ENCODE peak calls at places on chromosomes 7 and 10, in nine cellular contexts. F is NB4; X is activated CD8-positive, alpha-beta T cell treated with anti-CD3 and anti-CD28 coated beads for 36 hours; K is heart left ventricle; G is left lung; Y is tibial artery; U is A549; O is osteoblast; M is spleen. S is an unnamed sample.

GRCh38 chr7:80584778-80585177 is 53.7 kb upstream of the CD36 start:
- DNase-seq in F (peak), X (no peak), K (no peak), G (no peak), Y (no peak), U (peak), O (no peak), M (no peak), S (no peak)

GRCh38 chr10:31353574-31353973 is 34.6 kb downstream of the ZEB1 start:
- DNase-seq in F (peak), X (peak), K (no peak), G (no peak), Y (no peak), U (peak), O (peak), M (no peak), S (no peak)

GRCh38 chr10:32141018-32141807 is 85.0 kb upstream of the KIF5B start:
- DNase-seq in F (no peak), X (no peak), K (peak), G (no peak), Y (no peak), U (peak), O (peak), M (no peak), S (no peak)

GRCh38 chr7:138864667-138865066 is 66.7 kb upstream of the ATP6V0A4 start:
- DNase-seq in F (peak), X (no peak), K (no peak), G (no peak), Y (no peak), U (peak), O (peak), M (no peak), S (no peak)

GRCh38 chr10:101305241-101306230 is 48.4 kb upstream of the BTRC start:
- DNase-seq in F (no peak), X (no peak), K (no peak), G (no peak), Y (no peak), U (no peak), O (no peak), M (peak), S (no peak)

GRCh38 chr10:27744478-27745379 is 890 bp downstream of the MKX start:
- DNase-seq in F (peak), X (peak), K (peak), G (no peak), Y (peak), U (peak), O (peak), M (peak), S (no peak)

GRCh38 chr10:46552526-46553237 is 3.8 kb downstream of the GPRIN2 start:
- DNase-seq in F (no peak), X (no peak), K (no peak), G (peak), Y (no peak), U (no peak), O (peak), M (peak), S (no peak)

GRCh38 chr10:50624866-50625491 is 1.2 kb upstream of the SGMS1 start:
- DNase-seq in F (peak), X (peak), K (peak), G (peak), Y (no peak), U (peak), O (peak), M (no peak), S (peak)

GRCh38 chr10:95501203-95502094 is 59.7 kb downstream of the SORBS1 start:
- DNase-seq in F (no peak), X (no peak), K (no peak), G (no peak), Y (no peak), U (no peak), O (no peak), M (no peak), S (no peak)

GRCh38 chr10:123043409-123043925 is 34.7 kb downstream of the ACADSB start:
- DNase-seq in F (peak), X (peak), K (peak), G (no peak), Y (no peak), U (peak), O (peak), M (no peak), S (no peak)

GRCh38 chr7:53940483-53940882 is 601.7 kb upstream of the VSTM2A start:
- DNase-seq in F (no peak), X (no peak), K (no peak), G (no peak), Y (no peak), U (no peak), O (no peak), M (no peak), S (no peak)

GRCh38 chr10:13536674-13537366 is 8.0 kb upstream of the BEND7 start:
- DNase-seq in F (peak), X (peak), K (peak), G (peak), Y (no peak), U (peak), O (no peak), M (peak), S (peak)

GRCh38 chr10:11505636-11506035 is 105.8 kb downstream of the USP6NL start:
- DNase-seq in F (no peak), X (peak), K (no peak), G (no peak), Y (no peak), U (no peak), O (no peak), M (no peak), S (no peak)

GRCh38 chr10:123044391-123044790 is 35.6 kb downstream of the ACADSB start:
- DNase-seq in F (peak), X (no peak), K (no peak), G (no peak), Y (no peak), U (peak), O (no peak), M (no peak), S (no peak)

GRCh38 chr7:26700893-26701292 is 163.5 kb downstream of the SKAP2 start:
- DNase-seq in F (no peak), X (no peak), K (no peak), G (no peak), Y (no peak), U (no peak), O (no peak), M (no peak), S (no peak)

GRCh38 chr10:124429576-124429975 is 10.9 kb upstream of the OAT start:
- DNase-seq in F (no peak), X (no peak), K (no peak), G (no peak), Y (no peak), U (no peak), O (no peak), M (no peak), S (no peak)

GRCh38 chr10:18230794-18231193 is 90.6 kb downstream of the CACNB2 start:
- DNase-seq in F (no peak), X (no peak), K (no peak), G (no peak), Y (no peak), U (no peak), O (no peak), M (no peak), S (no peak)

GRCh38 chr7:51847461-51848134 is 531.0 kb upstream of the COBL start:
- DNase-seq in F (peak), X (no peak), K (no peak), G (no peak), Y (no peak), U (no peak), O (no peak), M (no peak), S (no peak)

GRCh38 chr7:589781-590575 is 70.3 kb upstream of the PDGFA start:
- DNase-seq in F (no peak), X (no peak), K (no peak), G (no peak), Y (no peak), U (no peak), O (no peak), M (no peak), S (no peak)

GRCh38 chr10:89283988-89284475 is 17.8 kb upstream of the IFIT2 start:
- DNase-seq in F (no peak), X (no peak), K (peak), G (peak), Y (peak), U (peak), O (no peak), M (no peak), S (no peak)

GRCh38 chr10:43176271-43176670 is 38.0 kb downstream of the CSGALNACT2 start:
- DNase-seq in F (no peak), X (no peak), K (no peak), G (no peak), Y (no peak), U (no peak), O (no peak), M (no peak), S (no peak)

GRCh38 chr7:130831817-130832481 is 97.9 kb upstream of the KLF14 start:
- DNase-seq in F (peak), X (no peak), K (no peak), G (no peak), Y (no peak), U (peak), O (peak), M (no peak), S (no peak)

GRCh38 chr7:157009170-157009777 is 1.2 kb downstream of the MNX1 start:
- DNase-seq in F (no peak), X (no peak), K (no peak), G (no peak), Y (peak), U (peak), O (peak), M (peak), S (no peak)

GRCh38 chr7:96663871-96664445 is 45.7 kb downstream of the SEM1 start:
- DNase-seq in F (no peak), X (no peak), K (no peak), G (no peak), Y (no peak), U (no peak), O (no peak), M (no peak), S (no peak)

GRCh38 chr7:133543657-133544056 is 290.8 kb downstream of the EXOC4 start:
- DNase-seq in F (no peak), X (no peak), K (no peak), G (no peak), Y (no peak), U (no peak), O (no peak), M (no peak), S (no peak)

GRCh38 chr7:2540133-2540532 is 15.2 kb downstream of the BRAT1 start:
- DNase-seq in F (no peak), X (no peak), K (no peak), G (no peak), Y (peak), U (no peak), O (peak), M (no peak), S (no peak)

GRCh38 chr7:100003711-100004661 is 11.4 kb upstream of the ZKSCAN1 start:
- DNase-seq in F (no peak), X (no peak), K (no peak), G (peak), Y (no peak), U (peak), O (peak), M (peak), S (no peak)

GRCh38 chr7:92691578-92691977 is 101.4 kb upstream of the FAM133B start:
- DNase-seq in F (peak), X (peak), K (no peak), G (no peak), Y (no peak), U (peak), O (no peak), M (no peak), S (no peak)

GRCh38 chr10:930415-931325 is 835 bp downstream of the LARP4B start:
- DNase-seq in F (peak), X (peak), K (peak), G (peak), Y (peak), U (peak), O (peak), M (peak), S (no peak)

GRCh38 chr10:121498071-121498470 is 100.2 kb downstream of the FGFR2 start:
- DNase-seq in F (no peak), X (no peak), K (no peak), G (no peak), Y (no peak), U (no peak), O (no peak), M (no peak), S (no peak)
- TF ChIP-seq CTCF in F (no peak), X (no peak), K (no peak), G (no peak), Y (no peak), U (no peak), O (no peak), M (no peak), S (no peak)

GRCh38 chr7:127710635-127711034 is 58.6 kb downstream of the SND1 start:
- DNase-seq in F (no peak), X (no peak), K (no peak), G (no peak), Y (no peak), U (no peak), O (no peak), M (no peak), S (no peak)
- TF ChIP-seq CTCF in F (no peak), X (no peak), K (no peak), G (no peak), Y (no peak), U (no peak), O (no peak), M (no peak), S (no peak)

GRCh38 chr10:61978965-61979364 is 77.5 kb downstream of the ARID5B start:
- DNase-seq in F (peak), X (no peak), K (peak), G (peak), Y (no peak), U (no peak), O (no peak), M (no peak), S (no peak)
- TF ChIP-seq CTCF in F (no peak), X (no peak), K (peak), G (no peak), Y (peak), U (no peak), O (peak), M (peak), S (no peak)

GRCh38 chr10:106980711-106981460 is 183.6 kb downstream of the SORCS1 start:
- DNase-seq in F (no peak), X (no peak), K (no peak), G (no peak), Y (no peak), U (no peak), O (no peak), M (no peak), S (no peak)
- TF ChIP-seq CTCF in F (no peak), X (no peak), K (no peak), G (no peak), Y (no peak), U (no peak), O (no peak), M (no peak), S (peak)

GRCh38 chr10:45000764-45001381 is at the start of gene ZNF22:
- DNase-seq in F (peak), X (peak), K (peak), G (peak), Y (peak), U (peak), O (peak), M (peak), S (peak)

GRCh38 chr10:45003432-45004000 is 2.8 kb downstream of the ZNF22 start:
- DNase-seq in F (peak), X (no peak), K (no peak), G (no peak), Y (no peak), U (no peak), O (no peak), M (no peak), S (no peak)

GRCh38 chr10:45000138-45000763 is 472 bp upstream of the ZNF22 start:
- DNase-seq in F (peak), X (no peak), K (peak), G (peak), Y (peak), U (no peak), O (peak), M (no peak), S (no peak)

GRCh38 chr10:45004661-45005060 is 3.9 kb downstream of the ZNF22 start:
- DNase-seq in F (no peak), X (no peak), K (no peak), G (no peak), Y (no peak), U (no peak), O (no peak), M (no peak), S (no peak)

DNA sequence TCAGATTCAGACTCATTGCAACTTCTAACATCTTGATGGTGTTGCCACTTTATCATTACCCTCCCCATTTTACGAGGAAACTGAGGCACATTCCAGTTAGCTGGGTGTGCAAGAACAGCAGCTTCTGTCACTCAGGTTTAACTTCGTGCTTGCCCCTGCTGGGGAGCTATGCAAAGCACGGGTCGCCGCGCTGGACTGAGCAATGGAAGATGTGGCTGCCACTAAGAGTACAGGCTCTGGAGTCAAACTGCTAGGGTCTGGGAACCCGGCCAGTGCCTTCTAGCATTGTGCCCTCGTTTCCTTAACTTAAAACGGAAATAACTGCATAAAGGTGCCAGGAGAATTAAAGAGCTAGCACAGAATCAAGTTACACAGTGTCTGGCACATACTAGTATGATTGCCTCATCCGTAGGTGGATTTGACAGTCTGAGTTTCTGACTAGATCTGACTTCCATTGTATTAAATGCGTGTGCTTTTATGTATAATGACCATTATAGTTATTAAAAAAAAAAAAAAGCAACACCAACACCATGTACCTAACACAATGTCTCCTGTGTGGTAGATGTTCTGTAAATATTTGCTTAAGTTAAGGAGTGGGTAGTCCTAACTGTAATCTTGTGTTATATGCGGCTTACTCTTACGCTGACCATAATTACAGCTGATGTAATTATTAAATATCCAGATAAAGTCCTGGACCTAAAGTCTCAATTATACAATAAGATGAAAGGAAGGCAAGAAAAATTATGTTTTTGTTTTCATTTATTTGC is 842 bp downstream of the ZNF22 start:
- DNase-seq in F (peak), X (peak), K (peak), G (peak), Y (peak), U (peak), O (peak), M (peak), S (no peak)
- TF ChIP-seq CTCF in F (peak), X (no peak), K (no peak), G (peak), Y (peak), U (no peak), O (peak), M (peak), S (no peak)